ENCODE peak calls at places on chromosome 16, in ten cellular contexts. C is NCI-H1048, W is dorsolateral prefrontal cortex, A is globus pallidus, L is GM19239, T is heart right ventricle, E is midbrain, M is ureter, Q is T-helper 9 cell, V is NCI-H748 treated with DMSO at 0.1 percent for 48 hours. I is an unnamed sample.

GRCh38 chr16:77918792-77919707 is 103.3 kb upstream of the CLEC3A start:
- DNase-seq in Q (no peak), A (no peak), E (no peak), M (no peak), C (no peak), T (no peak), V (peak; percentile 62), W (no peak), L (no peak), I (peak; percentile 40)

GRCh38 chr16:87996962-87997880 is 46.0 kb downstream of the BANP start:
- DNase-seq in C (no peak), W (no peak), V (no peak), A (no peak), M (no peak), T (no peak), Q (no peak), L (no peak), E (no peak), I (no peak)

GRCh38 chr16:31386157-31386984 is 6.8 kb upstream of the ITGAD start:
- DNase-seq in E (no peak), T (no peak), Q (no peak), L (no peak), C (no peak), W (no peak), A (no peak), M (no peak), V (no peak), I (peak; percentile 37)

GRCh38 chr16:19666451-19666850 is 51.6 kb downstream of the KNOP1 start:
- DNase-seq in E (peak; percentile 86), Q (no peak), T (peak; percentile 51), V (no peak), W (peak; percentile 75), A (peak; percentile 95), C (no peak), L (no peak), M (no peak), I (peak; percentile 3)

GRCh38 chr16:29900102-29900887 is at the start of gene ASPHD1:
- DNase-seq in A (peak; percentile 93), V (peak; percentile 14), W (peak; percentile 89), T (no peak), Q (no peak), E (peak; percentile 88), M (peak; percentile 58), L (peak; percentile 89), C (no peak), I (peak; percentile 70)

GRCh38 chr16:70659953-70660671 is 13.8 kb downstream of the IL34 start:
- DNase-seq in A (no peak), M (no peak), W (no peak), C (no peak), E (no peak), L (no peak), T (no peak), V (no peak), Q (no peak), I (no peak)

GRCh38 chr16:75402821-75403475 is 30.4 kb downstream of the CFDP1 start:
- DNase-seq in V (peak; percentile 10), T (no peak), E (peak; percentile 34), M (no peak), Q (no peak), W (no peak), L (peak; percentile 12), C (no peak), A (peak; percentile 41), I (no peak)

GRCh38 chr16:3745751-3746355 is 28.5 kb upstream of the TRAP1 start:
- DNase-seq in C (no peak), W (peak; percentile 16), V (no peak), T (no peak), E (peak; percentile 13), A (no peak), L (no peak), Q (no peak), M (no peak), I (no peak)

GRCh38 chr16:14509055-14509454 is 121.0 kb downstream of the PARN start:
- DNase-seq in T (no peak), L (no peak), M (no peak), W (no peak), Q (no peak), V (no peak), C (no peak), A (no peak), E (no peak), I (no peak)